ENCODE peak calls at places on chromosomes 13 and 19, in six cellular contexts. I is fibroblast of the aortic adventitia, O is Peyer's patch, E is heart right ventricle, Y is AG04450, Q is cardiac muscle cell. R is an unnamed sample.

GRCh38 chr13:94925263-94925662 is 212.9 kb upstream of the SOX21 start:
- DNase-seq in I (no peak), O (no peak), E (no peak), Y (no peak), Q (no peak), R (no peak)

GRCh38 chr19:10222201-10222890 is 8.8 kb downstream of the S1PR2 start:
- DNase-seq in I (no peak), O (no peak), E (no peak), Y (no peak), Q (no peak), R (no peak)

GRCh38 chr19:7215176-7215575 is 79.0 kb downstream of the INSR start:
- DNase-seq in I (no peak), O (no peak), E (no peak), Y (no peak), Q (no peak), R (peak)

GRCh38 chr13:87128006-87128405 is 543.2 kb upstream of the SLITRK5 start:
- DNase-seq in I (peak), O (no peak), E (no peak), Y (no peak), Q (peak), R (no peak)

GRCh38 chr13:37868691-37869505 is 674 bp downstream of the TRPC4 start:
- DNase-seq in I (peak), O (no peak), E (no peak), Y (no peak), Q (peak), R (no peak)

GRCh38 chr13:30615851-30616311 is 1.8 kb upstream of the USPL1 start:
- DNase-seq in I (peak), O (no peak), E (no peak), Y (no peak), Q (peak), R (peak)

GRCh38 chr19:47172666-47173455 is 42.2 kb downstream of the SAE1 start:
- DNase-seq in I (no peak), O (no peak), E (no peak), Y (no peak), Q (no peak), R (no peak)

GRCh38 chr13:108877300-108877699 is 247.9 kb downstream of the MYO16 start:
- DNase-seq in I (no peak), O (no peak), E (no peak), Y (no peak), Q (no peak), R (no peak)

GRCh38 chr19:52695996-52696395 is 38.8 kb downstream of the ZNF611 start:
- DNase-seq in I (no peak), O (no peak), E (no peak), Y (no peak), Q (no peak), R (no peak)

GRCh38 chr19:23758187-23759074 is at the start of gene ZNF681:
- DNase-seq in I (peak), O (peak), E (peak), Y (peak), Q (peak), R (peak)

GRCh38 chr19:19224852-19225494 is 13.2 kb downstream of the NCAN start:
- DNase-seq in I (peak), O (peak), E (peak), Y (peak), Q (peak), R (peak)

GRCh38 chr13:49220856-49221614 is 897 bp downstream of the MLNR start:
- DNase-seq in I (no peak), O (no peak), E (peak), Y (no peak), Q (no peak), R (no peak)

GRCh38 chr13:113633485-113633873 is 24.5 kb downstream of the ATP4B start:
- DNase-seq in I (no peak), O (peak), E (no peak), Y (no peak), Q (no peak), R (no peak)

GRCh38 chr13:85588359-85588758 is 210.9 kb downstream of the SLITRK6 start:
- DNase-seq in I (no peak), O (no peak), E (no peak), Y (no peak), Q (no peak), R (no peak)

GRCh38 chr19:19464339-19465098 is 50.8 kb downstream of the TSSK6 start:
- DNase-seq in I (peak), O (no peak), E (no peak), Y (no peak), Q (peak), R (no peak)

GRCh38 chr13:106555631-106556328 is 12.2 kb downstream of the ARGLU1 start:
- DNase-seq in I (peak), O (no peak), E (no peak), Y (no peak), Q (peak), R (no peak)

GRCh38 chr13:113876341-113877148 is 12.7 kb upstream of the GAS6 start:
- DNase-seq in I (no peak), O (no peak), E (no peak), Y (no peak), Q (no peak), R (no peak)

GRCh38 chr19:32201661-32202060 is 143.7 kb upstream of the ZNF507 start:
- DNase-seq in I (no peak), O (no peak), E (no peak), Y (no peak), Q (peak), R (no peak)

GRCh38 chr19:49879243-49879960 is 1.9 kb downstream of the TBC1D17 start:
- DNase-seq in I (no peak), O (no peak), E (no peak), Y (no peak), Q (no peak), R (no peak)
- H3K4me3 ChIP-seq in I (no peak), O (no peak), E (no peak), Y (no peak), Q (no peak), R (no peak)

GRCh38 chr19:5967571-5967970 is 10.4 kb downstream of the RANBP3 start:
- DNase-seq in I (no peak), O (no peak), E (no peak), Y (no peak), Q (no peak), R (no peak)
- TF ChIP-seq CTCF in I (no peak), O (no peak), E (no peak), Y (no peak), Q (no peak), R (no peak)

DNA sequence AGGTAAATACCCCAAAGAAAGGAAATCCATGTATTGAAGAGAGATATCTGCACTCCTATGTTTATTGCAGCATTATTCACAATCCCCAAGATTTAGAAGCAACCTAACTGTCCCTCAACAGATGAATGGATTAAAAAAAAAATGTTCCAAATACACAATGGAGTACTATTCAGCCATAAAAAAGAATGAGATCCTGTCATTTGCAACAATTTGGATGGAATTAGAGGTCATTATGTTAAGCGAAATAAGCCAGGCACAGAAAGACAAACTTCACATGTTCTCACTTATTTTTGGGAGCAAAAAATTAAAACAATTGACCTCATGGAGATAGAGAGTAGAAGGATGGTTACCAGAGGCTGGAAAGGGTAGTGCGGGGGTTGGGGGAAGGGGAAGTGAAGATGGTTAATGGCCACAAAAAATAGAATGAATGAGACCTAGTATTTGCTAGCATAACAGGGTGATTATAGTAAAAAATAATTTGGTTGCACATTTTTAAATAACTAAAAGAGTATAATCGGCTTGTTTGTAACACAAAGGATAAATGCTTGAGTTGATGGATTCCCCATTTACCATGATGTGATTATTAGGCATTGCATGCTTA is 9.7 kb upstream of the ZNF709 start:
- DNase-seq in I (no peak), O (no peak), E (no peak), Y (no peak), Q (no peak), R (no peak)
- H3K4me3 ChIP-seq in I (no peak), O (no peak), E (peak), Y (no peak), Q (peak), R (no peak)

GRCh38 chr19:1773173-1773572 is 19.9 kb downstream of the ONECUT3 start:
- DNase-seq in I (no peak), O (no peak), E (no peak), Y (no peak), Q (no peak), R (no peak)

GRCh38 chr19:1775951-1776605 is 22.8 kb downstream of the ONECUT3 start:
- DNase-seq in I (no peak), O (no peak), E (no peak), Y (no peak), Q (no peak), R (no peak)

GRCh38 chr19:1776606-1777147 is 23.4 kb downstream of the ONECUT3 start:
- DNase-seq in I (no peak), O (no peak), E (no peak), Y (no peak), Q (no peak), R (no peak)

GRCh38 chr19:1777149-1777548 is 23.8 kb downstream of the ONECUT3 start:
- DNase-seq in I (no peak), O (no peak), E (no peak), Y (no peak), Q (no peak), R (no peak)

GRCh38 chr19:1774999-1775772 is 21.9 kb downstream of the ONECUT3 start:
- DNase-seq in I (no peak), O (no peak), E (no peak), Y (no peak), Q (peak), R (no peak)
- TF ChIP-seq CTCF in I (peak), O (no peak), E (no peak), Y (peak), Q (peak), R (peak)

GRCh38 chr19:11373166-11373884 is 1.1 kb upstream of the SWSAP1 start:
- DNase-seq in I (peak), O (no peak), E (no peak), Y (no peak), Q (peak), R (peak)
- H3K4me3 ChIP-seq in I (no peak), O (no peak), E (no peak), Y (no peak), Q (no peak), R (peak)

GRCh38 chr19:48844472-48844871 is 8.2 kb upstream of the HSD17B14 start:
- DNase-seq in I (peak), O (no peak), E (no peak), Y (peak), Q (peak), R (no peak)
- TF ChIP-seq CTCF in I (peak), O (no peak), E (no peak), Y (peak), Q (no peak), R (no peak)

GRCh38 chr19:55206664-55207500 is 2.4 kb downstream of the PTPRH start:
- DNase-seq in I (peak), O (peak), E (peak), Y (peak), Q (peak), R (no peak)
- H3K4me3 ChIP-seq in I (peak), O (no peak), E (peak), Y (peak), Q (no peak), R (no peak)

GRCh38 chr13:91248249-91248648 is 99.2 kb upstream of the MIR17HG start:
- DNase-seq in I (no peak), O (no peak), E (no peak), Y (no peak), Q (no peak), R (no peak)

GRCh38 chr13:91245283-91245682 is 102.2 kb upstream of the MIR17HG start:
- DNase-seq in I (no peak), O (no peak), E (no peak), Y (no peak), Q (no peak), R (no peak)

GRCh38 chr13:91249370-91249769 is 98.1 kb upstream of the MIR17HG start:
- DNase-seq in I (no peak), O (no peak), E (no peak), Y (no peak), Q (no peak), R (no peak)

GRCh38 chr13:91242652-91243051 is 104.8 kb upstream of the MIR17HG start:
- DNase-seq in I (no peak), O (no peak), E (no peak), Y (no peak), Q (peak), R (no peak)

DNA sequence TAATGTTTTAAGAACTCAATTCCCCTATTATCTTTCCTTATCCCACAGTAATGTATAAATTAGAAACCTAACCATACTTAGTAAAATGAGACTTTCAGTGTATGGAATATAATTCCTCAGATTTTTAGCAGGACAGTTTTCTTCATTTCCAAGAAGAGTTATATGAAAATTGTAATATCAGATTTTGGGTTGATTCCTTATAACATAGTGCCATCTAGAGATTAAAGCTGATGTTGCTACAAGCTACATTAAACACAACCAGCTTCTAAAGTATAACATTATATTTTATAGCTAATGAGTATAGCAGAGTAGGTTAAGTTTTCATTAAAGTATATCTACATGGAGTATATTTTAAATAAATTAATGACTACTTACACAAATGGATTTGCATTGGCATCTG is 99.7 kb upstream of the MIR17HG start:
- DNase-seq in I (no peak), O (no peak), E (no peak), Y (no peak), Q (peak), R (no peak)
- TF ChIP-seq CTCF in I (no peak), O (no peak), E (no peak), Y (no peak), Q (peak), R (peak)

GRCh38 chr19:34711890-34712289 is 22.2 kb upstream of the ZNF181 start:
- DNase-seq in I (no peak), O (no peak), E (no peak), Y (no peak), Q (no peak), R (no peak)
- H3K4me3 ChIP-seq in I (no peak), O (no peak), E (no peak), Y (no peak), Q (no peak), R (no peak)

GRCh38 chr19:17292301-17293074 is 10.7 kb downstream of the ABHD8 start:
- DNase-seq in I (peak), O (peak), E (peak), Y (peak), Q (peak), R (peak)

GRCh38 chr19:17294051-17294891 is 9.0 kb downstream of the ABHD8 start:
- DNase-seq in I (no peak), O (peak), E (peak), Y (no peak), Q (no peak), R (peak)

GRCh38 chr19:17296976-17297375 is 6.2 kb downstream of the ABHD8 start:
- DNase-seq in I (no peak), O (no peak), E (no peak), Y (no peak), Q (no peak), R (no peak)

GRCh38 chr19:17293605-17294004 is 9.6 kb downstream of the ABHD8 start:
- DNase-seq in I (no peak), O (no peak), E (no peak), Y (no peak), Q (no peak), R (no peak)

DNA sequence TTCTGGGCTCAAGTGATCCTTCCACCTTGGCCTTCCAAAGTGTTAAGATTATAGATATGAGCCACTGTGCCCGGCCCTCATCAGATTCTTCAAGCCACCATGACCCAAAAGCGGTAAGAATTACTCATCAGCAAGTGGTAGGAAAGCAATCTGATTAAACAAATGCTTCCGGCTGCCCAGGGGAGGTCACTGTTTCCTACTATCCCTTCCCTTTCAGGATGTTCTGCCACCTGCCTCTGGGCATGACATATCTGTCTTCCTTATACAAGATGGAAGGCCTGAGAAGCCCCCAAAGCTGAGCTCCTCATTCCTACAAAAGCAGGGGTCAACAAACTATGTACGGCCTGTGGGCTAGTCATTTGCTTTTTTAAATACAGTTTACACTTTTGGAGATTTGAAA is 6.9 kb downstream of the ABHD8 start:
- DNase-seq in I (no peak), O (no peak), E (no peak), Y (no peak), Q (no peak), R (no peak)
- TF ChIP-seq CTCF in I (no peak), O (no peak), E (no peak), Y (no peak), Q (no peak), R (no peak)

R was measured in GM12865.